ENCODE peak calls at places on chromosomes 4 and X, in six cellular contexts. One of them, this sample, is unnamed.

GRCh38 chr4:91963489-91963888 is 340.3 kb upstream of the GRID2 start:
- DNase-seq in fibroblast of the aortic adventitia: peak
- DNase-seq in ascending aorta: no peak
- DNase-seq in CD8-positive, alpha-beta T cell: no peak
- DNase-seq in MCF 10A: peak
- DNase-seq in PC-9: no peak
- DNase-seq in this sample: no peak

GRCh38 chr4:147741190-147741788 is 9.4 kb downstream of the ARHGAP10 start:
- DNase-seq in fibroblast of the aortic adventitia: peak
- DNase-seq in ascending aorta: no peak
- DNase-seq in CD8-positive, alpha-beta T cell: no peak
- DNase-seq in MCF 10A: no peak
- DNase-seq in PC-9: peak
- DNase-seq in this sample: peak

GRCh38 chrX:50812995-50813842 is 775 bp downstream of the SHROOM4 start:
- DNase-seq in fibroblast of the aortic adventitia: peak
- DNase-seq in ascending aorta: peak
- DNase-seq in CD8-positive, alpha-beta T cell: no peak
- DNase-seq in MCF 10A: peak
- DNase-seq in PC-9: no peak
- DNase-seq in this sample: no peak

GRCh38 chr4:4574792-4575191 is 32.9 kb upstream of the STX18 start:
- DNase-seq in fibroblast of the aortic adventitia: peak
- DNase-seq in ascending aorta: no peak
- DNase-seq in CD8-positive, alpha-beta T cell: peak
- DNase-seq in MCF 10A: peak
- DNase-seq in PC-9: no peak
- DNase-seq in this sample: peak

GRCh38 chr4:124321370-124321769 is 391.2 kb downstream of the ANKRD50 start:
- DNase-seq in fibroblast of the aortic adventitia: peak
- DNase-seq in ascending aorta: no peak
- DNase-seq in CD8-positive, alpha-beta T cell: no peak
- DNase-seq in MCF 10A: no peak
- DNase-seq in PC-9: no peak
- DNase-seq in this sample: no peak

GRCh38 chrX:69605521-69605920 is 10.4 kb upstream of the EDA start:
- DNase-seq in fibroblast of the aortic adventitia: no peak
- DNase-seq in ascending aorta: no peak
- DNase-seq in CD8-positive, alpha-beta T cell: no peak
- DNase-seq in MCF 10A: no peak
- DNase-seq in PC-9: no peak
- DNase-seq in this sample: no peak

GRCh38 chrX:139554991-139555675 is 24.6 kb downstream of the F9 start:
- DNase-seq in fibroblast of the aortic adventitia: no peak
- DNase-seq in ascending aorta: no peak
- DNase-seq in CD8-positive, alpha-beta T cell: no peak
- DNase-seq in MCF 10A: no peak
- DNase-seq in PC-9: no peak
- DNase-seq in this sample: no peak

GRCh38 chr4:182955411-182955810 is 38.2 kb upstream of the DCTD start:
- DNase-seq in fibroblast of the aortic adventitia: no peak
- DNase-seq in ascending aorta: no peak
- DNase-seq in CD8-positive, alpha-beta T cell: no peak
- DNase-seq in MCF 10A: no peak
- DNase-seq in PC-9: no peak
- DNase-seq in this sample: no peak

GRCh38 chr4:6524436-6524835 is 50.6 kb upstream of the MAN2B2 start:
- DNase-seq in fibroblast of the aortic adventitia: no peak
- DNase-seq in ascending aorta: no peak
- DNase-seq in CD8-positive, alpha-beta T cell: no peak
- DNase-seq in MCF 10A: no peak
- DNase-seq in PC-9: no peak
- DNase-seq in this sample: no peak

DNA sequence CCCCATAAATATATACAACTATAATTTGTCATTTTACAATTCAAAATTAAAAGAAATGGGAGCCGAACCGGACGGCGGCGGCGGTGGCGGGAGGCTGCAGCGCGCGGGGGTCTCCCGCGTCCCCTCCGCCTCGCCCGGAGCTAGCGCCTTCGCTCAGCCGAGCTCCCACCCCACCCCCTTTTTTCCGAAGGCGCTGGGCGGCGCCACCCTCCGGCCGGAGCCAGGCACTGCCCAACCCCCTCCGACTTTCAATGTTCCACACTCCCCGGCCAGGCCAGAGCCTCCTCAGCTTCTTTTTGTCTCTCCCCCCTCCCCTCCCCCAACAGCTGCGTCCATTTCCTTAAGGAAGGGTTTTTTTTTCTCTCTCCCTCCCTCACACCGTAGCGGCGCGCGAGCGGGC is 214.1 kb upstream of the GEMIN8 start:
- DNase-seq in fibroblast of the aortic adventitia: no peak
- DNase-seq in ascending aorta: no peak
- DNase-seq in CD8-positive, alpha-beta T cell: no peak
- DNase-seq in MCF 10A: no peak
- DNase-seq in PC-9: no peak
- DNase-seq in this sample: no peak
- TF ChIP-seq CTCF in fibroblast of the aortic adventitia: no peak
- TF ChIP-seq CTCF in ascending aorta: no peak
- TF ChIP-seq CTCF in CD8-positive, alpha-beta T cell: no peak
- TF ChIP-seq CTCF in MCF 10A: no peak
- TF ChIP-seq CTCF in PC-9: no peak
- TF ChIP-seq CTCF in this sample: no peak

GRCh38 chr4:99402765-99403164 is 32.4 kb downstream of the ADH7 start:
- DNase-seq in fibroblast of the aortic adventitia: no peak
- DNase-seq in ascending aorta: no peak
- DNase-seq in CD8-positive, alpha-beta T cell: no peak
- DNase-seq in MCF 10A: no peak
- DNase-seq in PC-9: no peak
- DNase-seq in this sample: no peak
- TF ChIP-seq CTCF in fibroblast of the aortic adventitia: no peak
- TF ChIP-seq CTCF in ascending aorta: no peak
- TF ChIP-seq CTCF in CD8-positive, alpha-beta T cell: no peak
- TF ChIP-seq CTCF in MCF 10A: no peak
- TF ChIP-seq CTCF in PC-9: no peak
- TF ChIP-seq CTCF in this sample: no peak

DNA sequence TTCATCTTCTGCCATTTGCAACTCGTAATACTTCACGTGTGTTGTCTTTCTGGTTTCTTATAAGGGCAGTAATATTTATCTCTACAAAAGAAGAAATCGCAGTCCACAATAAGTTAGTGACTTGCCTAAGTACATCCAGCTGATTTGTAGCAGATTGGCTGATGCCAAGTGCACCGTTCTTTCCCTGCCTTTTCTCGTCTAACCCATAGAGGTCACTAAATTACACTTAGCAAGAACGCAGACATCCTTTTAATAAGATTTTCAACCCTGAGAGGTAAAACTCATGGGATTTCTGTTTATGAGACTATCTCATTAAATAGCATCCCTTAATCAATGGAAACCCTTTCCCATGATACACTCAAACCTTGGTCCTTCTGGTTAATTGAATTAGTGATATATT is 408.6 kb upstream of the ACTRT1 start:
- DNase-seq in fibroblast of the aortic adventitia: no peak
- DNase-seq in ascending aorta: no peak
- DNase-seq in CD8-positive, alpha-beta T cell: no peak
- DNase-seq in MCF 10A: peak
- DNase-seq in PC-9: no peak
- DNase-seq in this sample: no peak
- TF ChIP-seq CTCF in fibroblast of the aortic adventitia: no peak
- TF ChIP-seq CTCF in ascending aorta: no peak
- TF ChIP-seq CTCF in CD8-positive, alpha-beta T cell: no peak
- TF ChIP-seq CTCF in MCF 10A: no peak
- TF ChIP-seq CTCF in PC-9: peak
- TF ChIP-seq CTCF in this sample: no peak

GRCh38 chrX:56281789-56282188 is 49.6 kb downstream of the KLF8 start:
- DNase-seq in fibroblast of the aortic adventitia: peak
- DNase-seq in ascending aorta: no peak
- DNase-seq in CD8-positive, alpha-beta T cell: peak
- DNase-seq in MCF 10A: peak
- DNase-seq in PC-9: peak
- DNase-seq in this sample: no peak
- TF ChIP-seq CTCF in fibroblast of the aortic adventitia: peak
- TF ChIP-seq CTCF in ascending aorta: no peak
- TF ChIP-seq CTCF in CD8-positive, alpha-beta T cell: peak
- TF ChIP-seq CTCF in MCF 10A: peak
- TF ChIP-seq CTCF in PC-9: peak
- TF ChIP-seq CTCF in this sample: no peak

GRCh38 chrX:56975611-56976010 is 19.7 kb downstream of the SPIN3 start:
- DNase-seq in fibroblast of the aortic adventitia: peak
- DNase-seq in ascending aorta: no peak
- DNase-seq in CD8-positive, alpha-beta T cell: no peak
- DNase-seq in MCF 10A: peak
- DNase-seq in PC-9: no peak
- DNase-seq in this sample: no peak
- TF ChIP-seq CTCF in fibroblast of the aortic adventitia: peak
- TF ChIP-seq CTCF in ascending aorta: no peak
- TF ChIP-seq CTCF in CD8-positive, alpha-beta T cell: no peak
- TF ChIP-seq CTCF in MCF 10A: no peak
- TF ChIP-seq CTCF in PC-9: no peak
- TF ChIP-seq CTCF in this sample: no peak

GRCh38 chrX:154836163-154836562 is 1.7 kb upstream of the SMIM9 start:
- DNase-seq in fibroblast of the aortic adventitia: no peak
- DNase-seq in ascending aorta: no peak
- DNase-seq in CD8-positive, alpha-beta T cell: no peak
- DNase-seq in MCF 10A: no peak
- DNase-seq in PC-9: no peak
- DNase-seq in this sample: no peak
- TF ChIP-seq CTCF in fibroblast of the aortic adventitia: no peak
- TF ChIP-seq CTCF in ascending aorta: no peak
- TF ChIP-seq CTCF in CD8-positive, alpha-beta T cell: no peak
- TF ChIP-seq CTCF in MCF 10A: no peak
- TF ChIP-seq CTCF in PC-9: no peak
- TF ChIP-seq CTCF in this sample: no peak

DNA sequence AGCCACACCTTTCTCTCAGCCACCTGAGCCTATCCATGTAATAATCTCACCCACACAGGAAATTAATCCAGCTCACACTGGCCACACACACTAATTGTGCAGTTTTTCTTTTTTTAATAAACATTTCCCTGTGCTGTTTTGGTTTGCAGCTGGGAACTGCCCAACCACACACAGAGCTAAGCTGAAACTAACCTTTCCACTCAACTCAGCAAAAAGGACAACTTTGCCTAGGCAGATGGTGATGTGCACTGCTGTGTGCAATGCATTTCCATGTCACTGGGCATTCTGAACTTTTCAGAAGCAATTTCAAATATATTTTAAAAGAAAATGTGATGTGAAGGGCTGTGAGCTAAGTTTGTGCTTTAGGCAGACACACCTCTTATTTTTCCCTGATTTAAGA is 70.0 kb upstream of the TLL1 start:
- DNase-seq in fibroblast of the aortic adventitia: no peak
- DNase-seq in ascending aorta: no peak
- DNase-seq in CD8-positive, alpha-beta T cell: no peak
- DNase-seq in MCF 10A: no peak
- DNase-seq in PC-9: no peak
- DNase-seq in this sample: no peak
- TF ChIP-seq CTCF in fibroblast of the aortic adventitia: no peak
- TF ChIP-seq CTCF in ascending aorta: no peak
- TF ChIP-seq CTCF in CD8-positive, alpha-beta T cell: no peak
- TF ChIP-seq CTCF in MCF 10A: no peak
- TF ChIP-seq CTCF in PC-9: no peak
- TF ChIP-seq CTCF in this sample: no peak